ENCODE peak calls at places on chromosomes 2 and 18, in four cellular contexts. One of them, this sample, is unnamed.

GRCh38 chr2:134391751-134392160 is 137.9 kb downstream of the MGAT5 start:
- DNase-seq in K562: no peak
- DNase-seq in H1: no peak
- DNase-seq in SK-N-SH: no peak
- DNase-seq in this sample: no peak

GRCh38 chr2:62524293-62524941 is 18.4 kb upstream of the TMEM17 start:
- DNase-seq in SK-N-SH: no peak
- DNase-seq in K562: no peak
- DNase-seq in H1: no peak
- DNase-seq in this sample: no peak

GRCh38 chr2:111900859-111901258 is 2.5 kb downstream of the MERTK start:
- DNase-seq in H1: no peak
- DNase-seq in K562: peak
- DNase-seq in SK-N-SH: peak
- DNase-seq in this sample: peak

GRCh38 chr2:133886735-133887675 is 318.7 kb upstream of the NCKAP5 start:
- DNase-seq in SK-N-SH: peak
- DNase-seq in H1: peak
- DNase-seq in K562: peak
- DNase-seq in this sample: peak

GRCh38 chr2:142678164-142678563 is 199.3 kb upstream of the KYNU start:
- DNase-seq in SK-N-SH: no peak
- DNase-seq in K562: no peak
- DNase-seq in H1: no peak
- DNase-seq in this sample: no peak

GRCh38 chr2:62333961-62334360 is 138.0 kb downstream of the B3GNT2 start:
- DNase-seq in SK-N-SH: peak
- DNase-seq in H1: no peak
- DNase-seq in K562: no peak
- DNase-seq in this sample: no peak

GRCh38 chr2:200596774-200597173 is 11.0 kb downstream of the AOX1 start:
- DNase-seq in K562: no peak
- DNase-seq in H1: no peak
- DNase-seq in SK-N-SH: no peak
- DNase-seq in this sample: no peak

GRCh38 chr2:42359894-42360483 is 1.0 kb downstream of the COX7A2L start:
- DNase-seq in K562: peak
- DNase-seq in H1: no peak
- DNase-seq in SK-N-SH: no peak
- DNase-seq in this sample: no peak

GRCh38 chr2:73920577-73921545 is 5.8 kb upstream of the DGUOK start:
- DNase-seq in K562: peak
- DNase-seq in SK-N-SH: peak
- DNase-seq in H1: peak
- DNase-seq in this sample: peak

GRCh38 chr18:39675916-39676315 is 2110.3 kb upstream of the CELF4 start:
- DNase-seq in H1: no peak
- DNase-seq in SK-N-SH: no peak
- DNase-seq in K562: no peak
- DNase-seq in this sample: no peak

GRCh38 chr2:181038796-181039195 is 58.4 kb downstream of the UBE2E3 start:
- DNase-seq in SK-N-SH: no peak
- DNase-seq in H1: no peak
- DNase-seq in K562: no peak
- DNase-seq in this sample: no peak

GRCh38 chr2:25304339-25304728 is 37.4 kb downstream of the DNMT3A start:
- DNase-seq in SK-N-SH: peak
- DNase-seq in H1: no peak
- DNase-seq in K562: no peak
- DNase-seq in this sample: no peak

GRCh38 chr2:74514368-74515270 is at the start of gene TLX2:
- DNase-seq in K562: no peak
- DNase-seq in SK-N-SH: peak
- DNase-seq in H1: no peak
- DNase-seq in this sample: peak

GRCh38 chr2:45978302-45978859 is 318.8 kb upstream of the EPAS1 start:
- DNase-seq in H1: no peak
- DNase-seq in SK-N-SH: no peak
- DNase-seq in K562: no peak
- DNase-seq in this sample: no peak

GRCh38 chr2:27209621-27210401 is 2.0 kb upstream of the ATRAID start:
- DNase-seq in K562: no peak
- DNase-seq in H1: no peak
- DNase-seq in SK-N-SH: no peak
- DNase-seq in this sample: no peak

GRCh38 chr2:53969285-53970094 is 1.3 kb downstream of the PSME4 start:
- DNase-seq in K562: peak
- DNase-seq in H1: no peak
- DNase-seq in SK-N-SH: peak
- DNase-seq in this sample: no peak

GRCh38 chr2:17972991-17973390 is 94.5 kb downstream of the KCNS3 start:
- DNase-seq in K562: no peak
- DNase-seq in H1: no peak
- DNase-seq in SK-N-SH: no peak
- DNase-seq in this sample: no peak

GRCh38 chr18:11820697-11821096 is 30.5 kb upstream of the CHMP1B start:
- DNase-seq in H1: no peak
- DNase-seq in K562: no peak
- DNase-seq in SK-N-SH: no peak
- DNase-seq in this sample: no peak

GRCh38 chr18:21997207-21998143 is 171.9 kb upstream of the GATA6 start:
- DNase-seq in SK-N-SH: peak
- DNase-seq in H1: no peak
- DNase-seq in K562: peak
- DNase-seq in this sample: peak

GRCh38 chr2:124725187-124725586 is 700.1 kb downstream of the CNTNAP5 start:
- DNase-seq in H1: no peak
- DNase-seq in K562: no peak
- DNase-seq in SK-N-SH: no peak
- DNase-seq in this sample: no peak

GRCh38 chr2:172307800-172308199 is 119.6 kb upstream of the ITGA6 start:
- DNase-seq in H1: no peak
- DNase-seq in K562: no peak
- DNase-seq in SK-N-SH: no peak
- DNase-seq in this sample: no peak

GRCh38 chr18:70337139-70337972 is 48.5 kb downstream of the SOCS6 start:
- DNase-seq in H1: peak
- DNase-seq in SK-N-SH: no peak
- DNase-seq in K562: peak
- DNase-seq in this sample: peak

GRCh38 chr18:21735452-21736015 is 5.1 kb upstream of the MIB1 start:
- DNase-seq in K562: peak
- DNase-seq in SK-N-SH: no peak
- DNase-seq in H1: no peak
- DNase-seq in this sample: peak

GRCh38 chr2:235860111-235860510 is 308.1 kb downstream of the GBX2 start:
- DNase-seq in SK-N-SH: no peak
- DNase-seq in H1: no peak
- DNase-seq in K562: no peak
- DNase-seq in this sample: no peak

GRCh38 chr2:113173563-113174368 is at the start of gene PSD4:
- DNase-seq in H1: no peak
- DNase-seq in K562: peak
- DNase-seq in SK-N-SH: no peak
- DNase-seq in this sample: no peak

GRCh38 chr2:158034198-158034831 is 67.4 kb upstream of the UPP2 start:
- DNase-seq in SK-N-SH: peak
- DNase-seq in K562: peak
- DNase-seq in H1: no peak
- DNase-seq in this sample: peak

GRCh38 chr2:60485055-60485454 is 68.4 kb downstream of the BCL11A start:
- DNase-seq in H1: no peak
- DNase-seq in K562: no peak
- DNase-seq in SK-N-SH: no peak
- DNase-seq in this sample: no peak

GRCh38 chr2:60485550-60485949 is 67.9 kb downstream of the BCL11A start:
- DNase-seq in SK-N-SH: no peak
- DNase-seq in H1: no peak
- DNase-seq in K562: no peak
- DNase-seq in this sample: no peak

GRCh38 chr2:60484080-60484737 is 69.2 kb downstream of the BCL11A start:
- DNase-seq in H1: no peak
- DNase-seq in SK-N-SH: no peak
- DNase-seq in K562: no peak
- DNase-seq in this sample: no peak

GRCh38 chr2:60488291-60488690 is 65.2 kb downstream of the BCL11A start:
- DNase-seq in K562: no peak
- DNase-seq in H1: no peak
- DNase-seq in SK-N-SH: no peak
- DNase-seq in this sample: no peak

GRCh38 chr2:60486067-60486466 is 67.4 kb downstream of the BCL11A start:
- DNase-seq in H1: no peak
- DNase-seq in K562: no peak
- DNase-seq in SK-N-SH: no peak
- DNase-seq in this sample: no peak
- TF ChIP-seq TEAD4 in H1: no peak
- TF ChIP-seq TEAD4 in K562: no peak
- TF ChIP-seq TEAD4 in SK-N-SH: no peak
- TF ChIP-seq TEAD4 in this sample: no peak

DNA sequence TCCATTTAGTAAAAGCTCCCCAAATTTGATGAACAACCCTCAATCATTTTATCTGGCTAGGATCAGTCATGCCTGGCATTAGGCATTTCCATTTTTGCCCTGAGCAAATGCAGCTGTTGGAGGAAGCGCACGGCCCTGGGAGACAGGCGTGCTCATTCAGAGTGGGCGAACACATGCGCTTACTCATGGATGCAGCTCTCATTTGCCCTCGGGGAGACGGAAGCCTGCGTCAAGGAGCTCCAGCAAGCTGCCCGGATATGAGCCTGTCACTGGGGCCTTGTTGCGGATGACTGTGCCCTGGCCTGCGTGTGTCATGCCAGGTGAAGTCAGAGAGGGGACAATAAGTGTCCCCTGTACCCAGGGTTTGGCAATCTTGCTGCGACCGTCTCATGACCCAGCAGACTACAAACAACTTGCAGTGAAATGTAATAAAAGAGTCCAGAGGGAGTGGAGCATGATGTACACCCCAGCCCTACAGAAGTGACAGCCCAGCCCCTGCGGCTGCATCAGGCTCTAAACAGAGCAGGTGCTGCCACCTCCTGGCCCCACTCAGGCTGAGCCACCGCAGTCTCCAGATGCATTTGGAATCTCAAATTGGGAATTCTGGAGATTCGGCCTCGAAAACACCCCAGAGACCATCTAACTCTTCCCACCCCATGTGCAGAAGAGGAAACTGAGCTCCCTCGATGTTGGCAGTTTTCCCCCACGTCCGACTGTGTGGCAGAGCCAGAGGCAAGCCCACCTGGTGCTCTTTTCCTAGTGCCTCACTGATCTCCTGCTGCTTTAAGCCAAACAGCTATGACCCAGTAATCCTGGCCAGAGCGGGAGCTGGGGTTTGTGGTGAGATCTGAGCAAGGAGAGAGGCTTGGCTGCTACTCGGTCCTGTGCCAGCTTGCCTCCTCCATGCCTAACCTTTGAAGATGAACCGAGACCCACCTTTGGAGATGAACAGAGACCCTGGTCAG is 105.0 kb upstream of the ALK start:
- DNase-seq in H1: no peak
- DNase-seq in SK-N-SH: peak
- DNase-seq in K562: peak
- DNase-seq in this sample: peak
- TF ChIP-seq TEAD4 in H1: no peak
- TF ChIP-seq TEAD4 in SK-N-SH: no peak
- TF ChIP-seq TEAD4 in K562: no peak
- TF ChIP-seq TEAD4 in this sample: no peak

DNA sequence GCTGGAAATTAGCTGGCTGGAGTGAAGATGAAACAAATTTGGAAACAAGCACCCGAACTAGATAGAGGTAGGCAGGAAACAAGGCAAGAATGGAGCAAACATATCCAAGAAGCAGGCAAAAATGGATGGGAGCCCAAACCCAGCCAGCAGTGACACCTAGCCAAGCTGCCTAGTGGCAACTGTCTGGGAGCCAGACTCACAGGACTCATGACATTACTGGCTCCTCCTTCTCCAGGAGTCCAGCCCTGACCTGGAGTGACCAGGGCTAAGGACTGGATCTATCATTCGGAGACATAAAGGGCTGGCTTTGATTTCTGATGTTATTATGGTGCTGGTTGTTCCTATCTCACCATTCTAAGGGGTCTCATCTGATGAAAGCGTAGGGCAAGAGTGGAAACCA is 21.3 kb upstream of the ALK start:
- DNase-seq in SK-N-SH: no peak
- DNase-seq in H1: no peak
- DNase-seq in K562: no peak
- DNase-seq in this sample: no peak
- TF ChIP-seq TEAD4 in SK-N-SH: no peak
- TF ChIP-seq TEAD4 in H1: no peak
- TF ChIP-seq TEAD4 in K562: no peak
- TF ChIP-seq TEAD4 in this sample: no peak

GRCh38 chr2:176457486-176457885 is 188.2 kb downstream of the MTX2 start:
- DNase-seq in SK-N-SH: no peak
- DNase-seq in H1: no peak
- DNase-seq in K562: no peak
- DNase-seq in this sample: no peak
- TF ChIP-seq TEAD4 in SK-N-SH: no peak
- TF ChIP-seq TEAD4 in H1: no peak
- TF ChIP-seq TEAD4 in K562: no peak
- TF ChIP-seq TEAD4 in this sample: no peak

GRCh38 chr2:238060542-238061309 is at the start of gene SCLY:
- DNase-seq in SK-N-SH: peak
- DNase-seq in K562: peak
- DNase-seq in H1: peak
- DNase-seq in this sample: peak
- TF ChIP-seq TEAD4 in SK-N-SH: no peak
- TF ChIP-seq TEAD4 in K562: no peak
- TF ChIP-seq TEAD4 in H1: no peak
- TF ChIP-seq TEAD4 in this sample: no peak

GRCh38 chr2:208726242-208726641 is 319.6 kb downstream of the PTH2R start:
- DNase-seq in SK-N-SH: no peak
- DNase-seq in H1: no peak
- DNase-seq in K562: no peak
- DNase-seq in this sample: no peak
- TF ChIP-seq TEAD4 in SK-N-SH: no peak
- TF ChIP-seq TEAD4 in H1: no peak
- TF ChIP-seq TEAD4 in K562: no peak
- TF ChIP-seq TEAD4 in this sample: no peak

GRCh38 chr2:96715658-96716057 is 24.2 kb downstream of the LMAN2L start:
- DNase-seq in H1: no peak
- DNase-seq in SK-N-SH: no peak
- DNase-seq in K562: no peak
- DNase-seq in this sample: no peak
- TF ChIP-seq TEAD4 in H1: no peak
- TF ChIP-seq TEAD4 in SK-N-SH: no peak
- TF ChIP-seq TEAD4 in K562: no peak
- TF ChIP-seq TEAD4 in this sample: no peak

DNA sequence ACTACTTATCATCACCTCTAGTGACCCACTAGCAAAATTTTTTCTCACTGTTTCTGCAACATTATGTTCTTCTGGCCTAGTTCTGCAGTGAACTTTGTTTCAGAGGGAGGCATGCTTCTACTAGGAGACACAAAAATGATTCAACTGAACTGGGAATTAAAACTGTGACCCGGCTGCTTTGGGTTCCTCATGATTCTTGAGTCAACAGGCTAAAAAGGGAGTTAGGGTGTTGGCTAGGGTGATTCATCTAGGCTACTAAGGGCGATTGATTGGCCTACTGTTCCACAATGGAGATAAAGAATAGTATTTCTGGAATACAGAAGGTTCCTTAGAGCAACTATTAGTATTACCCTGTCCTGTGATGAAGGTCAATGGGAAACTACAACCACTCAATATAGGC is 179.5 kb downstream of the PPP1R1C start:
- DNase-seq in H1: no peak
- DNase-seq in SK-N-SH: no peak
- DNase-seq in K562: no peak
- DNase-seq in this sample: no peak
- TF ChIP-seq TEAD4 in H1: no peak
- TF ChIP-seq TEAD4 in SK-N-SH: no peak
- TF ChIP-seq TEAD4 in K562: no peak
- TF ChIP-seq TEAD4 in this sample: no peak

This sample was measured in WTC11.